ENCODE peak calls at places on chromosome X, in five cellular contexts. P, X, Q, C and R are unnamed samples.

GRCh38 chrX:34893741-34894140 is 48.9 kb upstream of the FAM47B start:
- DNase-seq in C (peak; percentile 9), Q (no peak), P (peak; percentile 16), X (no peak), R (no peak)

GRCh38 chrX:19555236-19555635 is 39.9 kb upstream of the MAP3K15 start:
- DNase-seq in X (no peak), P (no peak), Q (no peak), C (no peak), R (no peak)

GRCh38 chrX:95678679-95679078 is 1006.0 kb upstream of the DIAPH2 start:
- DNase-seq in P (no peak), X (no peak), C (no peak), Q (no peak), R (no peak)

GRCh38 chrX:997631-998137 is 214.8 kb downstream of the CRLF2 start:
- DNase-seq in Q (no peak), P (no peak), X (no peak), C (no peak), R (no peak)

GRCh38 chrX:37871626-37872302 is 24.4 kb upstream of the DYNLT3 start:
- DNase-seq in P (peak; percentile 93), C (peak; percentile 46), Q (no peak), X (peak; percentile 67), R (peak; percentile 83)

GRCh38 chrX:154117566-154117965 is 20.0 kb upstream of the MECP2 start:
- DNase-seq in C (no peak), Q (no peak), P (no peak), X (no peak), R (no peak)

GRCh38 chrX:104255465-104255864 is 732 bp upstream of the ESX1 start:
- DNase-seq in Q (no peak), P (no peak), C (peak; percentile 1), X (no peak), R (no peak)

GRCh38 chrX:107429090-107429489 is 20.4 kb upstream of the FRMPD3 start:
- DNase-seq in C (no peak), P (peak; percentile 3), X (no peak), Q (no peak), R (peak; percentile 58)

GRCh38 chrX:42384956-42385355 is 393.0 kb downstream of the PPP1R2C start:
- DNase-seq in Q (no peak), C (no peak), P (no peak), X (no peak), R (no peak)

GRCh38 chrX:154024271-154024670 is 4.6 kb upstream of the IRAK1 start:
- DNase-seq in P (no peak), X (no peak), C (no peak), Q (no peak), R (no peak)

GRCh38 chrX:3820170-3820569 is 106.7 kb upstream of the PRKX start:
- DNase-seq in X (no peak), Q (no peak), C (no peak), P (peak; percentile 93), R (no peak)

GRCh38 chrX:54413753-54414152 is 26.5 kb upstream of the TSR2 start:
- DNase-seq in X (no peak), Q (no peak), C (no peak), P (no peak), R (no peak)

GRCh38 chrX:115268421-115268820 is 21.1 kb upstream of the LUZP4 start:
- DNase-seq in C (peak; percentile 1), X (no peak), Q (no peak), P (peak; percentile 1), R (peak; percentile 0)

GRCh38 chrX:52424658-52425057 is 55.8 kb downstream of the XAGE2 start:
- DNase-seq in Q (no peak), C (no peak), P (peak; percentile 72), X (no peak), R (peak; percentile 15)

GRCh38 chrX:57417827-57418226 is 131.3 kb downstream of the FAAH2 start:
- DNase-seq in C (peak; percentile 15), Q (no peak), P (no peak), X (no peak), R (no peak)

GRCh38 chrX:115344885-115345653 is 55.6 kb downstream of the LUZP4 start:
- DNase-seq in C (peak; percentile 94), P (peak; percentile 95), X (no peak), Q (peak; percentile 68), R (peak; percentile 0)

GRCh38 chrX:107205770-107206696 is at the start of the genes DNAAF6 and NUP62CL:
- DNase-seq in Q (no peak), X (peak; percentile 95), P (no peak), C (peak; percentile 14), R (peak; percentile 93)

GRCh38 chrX:93673869-93674271 is at the start of gene FAM133A:
- DNase-seq in X (no peak), C (no peak), Q (no peak), P (peak; percentile 4), R (no peak)

GRCh38 chrX:114626323-114626722 is 42.4 kb downstream of the HTR2C start:
- DNase-seq in Q (no peak), P (peak; percentile 3), X (peak; percentile 5), C (peak; percentile 4), R (peak; percentile 0)

GRCh38 chrX:119762718-119763117 is 4.3 kb downstream of the SOWAHD start:
- DNase-seq in X (no peak), C (no peak), P (no peak), Q (no peak), R (no peak)

GRCh38 chrX:76076124-76076523 is 96.7 kb upstream of the PBDC1 start:
- DNase-seq in C (no peak), Q (no peak), X (no peak), P (no peak), R (no peak)

GRCh38 chrX:151488677-151489076 is 74.8 kb upstream of the PASD1 start:
- DNase-seq in X (peak; percentile 45), Q (no peak), C (no peak), P (no peak), R (peak; percentile 3)

GRCh38 chrX:30590368-30590767 is 12.8 kb upstream of the TASL start:
- DNase-seq in X (no peak), P (no peak), C (no peak), Q (no peak), R (no peak)

GRCh38 chrX:37302569-37302968 is 46.6 kb upstream of the PRRG1 start:
- DNase-seq in P (peak; percentile 21), Q (no peak), X (peak; percentile 9), C (peak; percentile 43), R (peak; percentile 15)

GRCh38 chrX:66012094-66012534 is 27.8 kb downstream of the VSIG4 start:
- DNase-seq in Q (no peak), X (no peak), C (no peak), P (no peak), R (no peak)

GRCh38 chrX:23332888-23333821 is 1.5 kb upstream of the PTCHD1 start:
- DNase-seq in P (no peak), Q (no peak), X (no peak), C (no peak), R (no peak)

GRCh38 chrX:23811135-23811781 is 28.3 kb downstream of the SAT1 start:
- DNase-seq in P (no peak), C (peak; percentile 77), Q (no peak), X (no peak), R (no peak)

GRCh38 chrX:34734383-34734782 is 77.3 kb upstream of the TMEM47 start:
- DNase-seq in C (no peak), P (peak; percentile 62), Q (no peak), X (no peak), R (no peak)

GRCh38 chrX:47191331-47191730 is 2.3 kb upstream of the UBA1 start:
- DNase-seq in Q (no peak), C (peak; percentile 9), P (no peak), X (no peak), R (peak; percentile 42)

GRCh38 chrX:47196098-47196497 is 2.5 kb downstream of the UBA1 start:
- DNase-seq in C (no peak), X (no peak), P (no peak), Q (no peak), R (no peak)

GRCh38 chrX:47191806-47192401 is 1.7 kb upstream of the UBA1 start:
- DNase-seq in Q (no peak), X (no peak), P (no peak), C (no peak), R (no peak)

GRCh38 chrX:47194388-47194787 is 759 bp downstream of the UBA1 start:
- DNase-seq in Q (no peak), C (no peak), X (no peak), P (no peak), R (no peak)

GRCh38 chrX:47193475-47194241 is at the start of gene UBA1:
- DNase-seq in C (peak; percentile 95), Q (peak; percentile 85), X (peak; percentile 91), P (peak; percentile 95), R (peak; percentile 95)
- TF ChIP-seq POLR2A in C (peak; percentile 74), Q (peak; percentile 72), X (peak; percentile 94), P (peak; percentile 94), R (peak; percentile 71)

GRCh38 chrX:40158036-40158706 is 60.4 kb upstream of the BCOR start:
- DNase-seq in P (peak; percentile 17), Q (no peak), X (no peak), C (no peak), R (peak; percentile 52)
- TF ChIP-seq POLR2A in P (no peak), Q (no peak), X (no peak), C (no peak), R (no peak)

GRCh38 chrX:41084360-41085104 is 713 bp upstream of the USP9X start:
- DNase-seq in P (peak; percentile 96), Q (peak; percentile 97), C (peak; percentile 97), X (peak; percentile 91), R (peak; percentile 99)
- TF ChIP-seq POLR2A in P (peak; percentile 93), Q (no peak), C (peak; percentile 78), X (peak; percentile 86), R (peak; percentile 95)

DNA sequence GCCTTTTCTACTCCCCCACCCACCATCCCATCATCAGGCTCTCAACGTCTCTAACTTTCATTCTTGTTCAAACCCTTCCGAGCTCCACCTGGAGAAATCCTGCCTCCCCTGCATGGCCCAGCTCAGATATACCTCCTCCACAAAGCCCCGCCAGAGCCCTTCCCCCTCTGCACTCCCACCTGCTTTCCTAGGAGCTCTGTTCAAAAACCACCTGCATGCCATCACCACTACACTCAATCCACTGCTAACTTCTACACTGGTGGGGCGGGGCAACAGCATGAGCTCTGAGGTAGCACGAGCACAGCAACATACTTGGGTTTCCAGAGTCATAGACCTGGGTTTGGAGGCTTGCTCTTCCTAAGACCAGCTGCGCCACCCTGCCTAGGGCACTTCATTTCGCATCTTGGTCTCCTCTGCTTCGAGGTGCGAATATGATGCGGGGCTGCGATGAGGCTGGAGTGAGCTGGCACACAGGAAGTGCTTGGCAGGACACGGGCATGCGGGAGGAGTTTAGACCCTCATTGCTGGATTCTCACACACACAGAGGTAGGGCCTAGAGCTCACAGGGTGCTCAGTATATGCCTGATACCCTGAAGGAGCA is 3.5 kb downstream of the SASH3 start:
- DNase-seq in Q (no peak), X (no peak), P (no peak), C (no peak), R (no peak)
- TF ChIP-seq POLR2A in Q (no peak), X (no peak), P (no peak), C (no peak), R (no peak)

GRCh38 chrX:12789976-12790375 is 1.2 kb upstream of the PRPS2 start:
- DNase-seq in Q (no peak), X (no peak), P (no peak), C (no peak), R (no peak)

GRCh38 chrX:12790878-12791252 is 347 bp upstream of the PRPS2 start:
- DNase-seq in P (no peak), Q (no peak), X (no peak), C (no peak), R (no peak)

GRCh38 chrX:12788645-12789044 is 2.6 kb upstream of the PRPS2 start:
- DNase-seq in P (no peak), X (peak; percentile 7), Q (no peak), C (no peak), R (no peak)

GRCh38 chrX:12792711-12793110 is 1.5 kb downstream of the PRPS2 start:
- DNase-seq in P (no peak), Q (no peak), X (no peak), C (no peak), R (no peak)

GRCh38 chrX:12791253-12792228 is at the start of gene PRPS2:
- DNase-seq in X (peak; percentile 89), Q (peak; percentile 18), C (peak; percentile 50), P (peak; percentile 18), R (peak; percentile 76)
- TF ChIP-seq POLR2A in X (peak; percentile 85), Q (peak; percentile 30), C (no peak), P (peak; percentile 33), R (peak; percentile 55)